ENCODE peak calls at places on chromosomes 12 and 14, in eight cellular contexts. G, C, R, J, W, A, D and I are unnamed samples.

GRCh38 chr12:27012239-27012981 is 1.8 kb downstream of the TM7SF3 start:
- DNase-seq in C (no peak), D (no peak), R (no peak), W (peak), G (no peak), J (no peak), A (peak), I (no peak)

GRCh38 chr12:7145671-7146070 is 15.5 kb downstream of the CLSTN3 start:
- DNase-seq in W (no peak), R (no peak), G (no peak), D (no peak), J (no peak), C (no peak), A (no peak), I (no peak)

GRCh38 chr14:19949218-19949617 is 18.5 kb downstream of the OR4K1 start:
- DNase-seq in G (no peak), D (no peak), R (no peak), J (no peak), C (no peak), A (no peak), W (no peak), I (no peak)

GRCh38 chr12:49057888-49058287 is 2.7 kb downstream of the KMT2D start:
- DNase-seq in W (peak), C (no peak), R (no peak), A (no peak), J (no peak), G (peak), D (peak), I (no peak)

GRCh38 chr12:72511906-72512305 is 239.7 kb downstream of the TRHDE start:
- DNase-seq in W (peak), D (no peak), A (no peak), R (no peak), G (no peak), C (no peak), J (peak), I (no peak)

GRCh38 chr12:47868552-47869031 is 36.2 kb downstream of the VDR start:
- DNase-seq in J (no peak), G (no peak), R (no peak), D (no peak), W (no peak), C (no peak), A (no peak), I (no peak)

GRCh38 chr12:51471465-51471864 is 46.8 kb downstream of the SLC4A8 start:
- DNase-seq in C (no peak), W (no peak), J (no peak), D (no peak), A (peak), G (no peak), R (no peak), I (no peak)

GRCh38 chr14:101177301-101178055 is 274.0 kb upstream of the RTL1 start:
- DNase-seq in D (no peak), J (no peak), W (no peak), G (no peak), C (no peak), R (no peak), A (no peak), I (no peak)

GRCh38 chr12:100668939-100669536 is 95.6 kb downstream of the GAS2L3 start:
- DNase-seq in G (peak), R (no peak), A (peak), C (no peak), W (peak), J (peak), D (peak), I (no peak)

GRCh38 chr12:114311966-114312365 is 94.0 kb downstream of the TBX5 start:
- DNase-seq in W (no peak), R (peak), A (no peak), C (no peak), J (peak), D (no peak), G (no peak), I (no peak)

GRCh38 chr12:107372229-107372658 is 278.9 kb upstream of the CRY1 start:
- DNase-seq in D (no peak), W (peak), C (no peak), R (no peak), G (no peak), A (peak), J (peak), I (no peak)

DNA sequence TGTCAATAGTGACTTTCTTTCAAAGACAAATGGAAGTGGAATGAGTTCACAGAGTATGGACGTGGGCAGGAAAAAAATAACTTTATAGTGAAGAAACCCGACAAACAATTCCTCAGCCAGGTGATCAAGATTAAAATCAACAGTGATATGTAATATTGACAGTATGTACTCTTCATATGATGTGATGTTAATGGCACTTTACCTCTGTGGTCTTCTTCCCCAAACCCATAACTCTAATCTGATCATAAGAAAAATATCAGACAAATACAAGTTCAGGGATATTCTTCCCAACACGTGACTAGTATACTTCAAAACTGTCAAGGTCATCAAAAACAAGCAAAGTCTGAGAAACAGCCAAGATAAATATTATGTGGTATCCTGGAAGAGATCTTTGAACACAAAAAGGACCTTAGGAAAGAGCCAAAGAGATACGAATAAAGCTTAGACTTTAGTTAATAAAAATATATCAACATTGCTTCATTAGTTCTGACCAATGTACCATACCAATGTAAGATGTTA is 215.5 kb downstream of the PPFIA2 start:
- DNase-seq in R (no peak), W (no peak), C (no peak), G (no peak), D (no peak), J (no peak), A (no peak), I (no peak)
- TF ChIP-seq CTCF in R (no peak), W (no peak), C (no peak), G (no peak), D (no peak), J (no peak), A (no peak), I (no peak)

GRCh38 chr12:9750276-9751203 is 10.2 kb downstream of the CD69 start:
- DNase-seq in R (no peak), C (no peak), G (peak), D (peak), J (peak), W (peak), A (peak), I (no peak)

GRCh38 chr12:9753042-9753820 is 7.5 kb downstream of the CD69 start:
- DNase-seq in D (no peak), C (no peak), A (no peak), J (no peak), G (no peak), W (no peak), R (no peak), I (no peak)

GRCh38 chr12:9754097-9754964 is 6.4 kb downstream of the CD69 start:
- DNase-seq in G (no peak), W (no peak), C (no peak), A (no peak), R (no peak), D (no peak), J (no peak), I (no peak)

GRCh38 chr12:9752145-9752717 is 8.5 kb downstream of the CD69 start:
- DNase-seq in D (no peak), G (no peak), R (no peak), A (no peak), C (no peak), W (no peak), J (no peak), I (no peak)

GRCh38 chr12:9751204-9752144 is 9.2 kb downstream of the CD69 start:
- DNase-seq in R (no peak), A (peak), G (no peak), W (peak), J (peak), D (no peak), C (no peak), I (no peak)
- TF ChIP-seq CTCF in R (no peak), A (peak), G (no peak), W (peak), J (peak), D (peak), C (peak), I (peak)

DNA sequence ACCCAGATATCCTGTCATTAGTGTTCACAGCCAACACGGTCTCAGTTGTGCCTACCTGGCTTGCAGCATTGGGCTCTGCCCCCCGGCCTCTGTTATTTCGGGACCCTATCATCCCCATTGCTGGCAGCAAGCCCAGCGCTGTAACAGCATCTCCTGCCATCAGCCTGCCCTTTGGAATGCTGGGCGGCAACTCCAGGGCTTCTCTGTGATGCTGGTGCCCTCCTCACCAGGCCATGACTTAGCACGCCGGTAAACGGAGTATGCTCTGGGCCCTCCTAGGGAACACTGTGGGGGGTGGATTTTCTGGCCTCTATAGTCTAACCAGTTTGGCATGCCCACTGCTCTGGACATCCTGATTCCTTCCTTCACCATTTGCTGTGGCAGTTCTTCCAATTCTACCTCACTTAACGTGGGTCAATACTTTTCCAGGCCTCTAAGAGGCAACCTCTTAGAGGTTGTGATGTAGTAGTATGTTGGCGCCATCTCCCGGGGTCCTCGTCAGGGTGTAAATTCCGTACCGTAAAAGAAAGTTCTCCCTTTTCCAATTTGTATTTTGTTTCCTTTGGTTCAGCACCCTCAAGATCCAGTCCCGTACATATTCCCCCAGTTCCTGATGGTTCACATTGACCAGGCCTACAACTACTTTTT is 80.0 kb downstream of the SINHCAF start:
- DNase-seq in C (no peak), W (no peak), A (peak), G (no peak), D (no peak), R (no peak), J (no peak), I (no peak)
- TF ChIP-seq CTCF in C (no peak), W (peak), A (peak), G (no peak), D (no peak), R (no peak), J (no peak), I (no peak)

DNA sequence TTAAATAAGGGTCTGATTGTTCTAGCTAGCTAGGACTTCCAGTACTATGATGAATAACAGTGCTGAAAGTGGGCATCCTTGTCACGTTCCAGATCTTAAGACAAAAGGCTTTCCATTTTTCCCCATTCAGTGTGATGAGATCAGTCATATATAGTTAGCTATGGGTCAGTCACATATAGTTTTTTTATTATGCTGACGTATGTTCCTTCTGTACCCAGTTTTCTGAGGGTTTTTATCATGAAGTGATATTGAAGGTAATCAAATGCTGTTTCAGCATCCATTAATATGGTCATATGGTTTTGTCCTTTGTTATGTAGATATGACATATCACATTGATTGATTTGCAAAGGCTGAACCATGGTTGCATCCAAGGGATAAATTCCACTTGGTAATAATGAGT is 800.1 kb upstream of the FBXO33 start:
- DNase-seq in G (no peak), C (no peak), A (no peak), W (no peak), J (no peak), D (no peak), R (no peak), I (no peak)
- TF ChIP-seq CTCF in G (no peak), C (no peak), A (no peak), W (no peak), J (no peak), D (no peak), R (no peak), I (no peak)